ENCODE peak calls at places on chromosomes 12 and 14, in ten cellular contexts. One of them, this sample, is unnamed.

GRCh38 chr14:103393687-103394626 is 8.7 kb downstream of the MARK3 start:
- DNase-seq in bronchial epithelial cell: no peak
- DNase-seq in adrenal gland: peak; percentile 52
- DNase-seq in tibial artery: no peak
- DNase-seq in heart left ventricle: no peak
- DNase-seq in uterus: no peak
- DNase-seq in fibroblast of mammary gland: peak; percentile 65
- DNase-seq in suprapubic skin: no peak
- DNase-seq in HepG2: no peak
- DNase-seq in A549: peak; percentile 41
- DNase-seq in this sample: peak; percentile 41

GRCh38 chr12:69569236-69569635 is 16.0 kb upstream of the CCT2 start:
- DNase-seq in heart left ventricle: no peak
- DNase-seq in HepG2: no peak
- DNase-seq in bronchial epithelial cell: peak; percentile 84
- DNase-seq in adrenal gland: no peak
- DNase-seq in A549: no peak
- DNase-seq in uterus: no peak
- DNase-seq in fibroblast of mammary gland: peak; percentile 77
- DNase-seq in tibial artery: no peak
- DNase-seq in suprapubic skin: no peak
- DNase-seq in this sample: peak; percentile 86

GRCh38 chr14:22291406-22291805 is 297.6 kb downstream of the DAD1 start:
- DNase-seq in bronchial epithelial cell: peak; percentile 77
- DNase-seq in HepG2: no peak
- DNase-seq in adrenal gland: no peak
- DNase-seq in heart left ventricle: no peak
- DNase-seq in A549: no peak
- DNase-seq in suprapubic skin: no peak
- DNase-seq in fibroblast of mammary gland: peak; percentile 42
- DNase-seq in tibial artery: no peak
- DNase-seq in uterus: no peak
- DNase-seq in this sample: peak; percentile 70

GRCh38 chr14:22648506-22648905 is 4.4 kb upstream of the OR6J1 start:
- DNase-seq in tibial artery: no peak
- DNase-seq in A549: no peak
- DNase-seq in heart left ventricle: no peak
- DNase-seq in adrenal gland: no peak
- DNase-seq in bronchial epithelial cell: peak; percentile 22
- DNase-seq in fibroblast of mammary gland: peak; percentile 73
- DNase-seq in HepG2: no peak
- DNase-seq in uterus: no peak
- DNase-seq in suprapubic skin: no peak
- DNase-seq in this sample: peak; percentile 53

GRCh38 chr12:20798561-20798960 is 11.9 kb upstream of the SLCO1B3 start:
- DNase-seq in tibial artery: no peak
- DNase-seq in HepG2: peak; percentile 46
- DNase-seq in heart left ventricle: no peak
- DNase-seq in uterus: no peak
- DNase-seq in suprapubic skin: no peak
- DNase-seq in A549: no peak
- DNase-seq in adrenal gland: no peak
- DNase-seq in bronchial epithelial cell: peak; percentile 17
- DNase-seq in fibroblast of mammary gland: peak; percentile 12
- DNase-seq in this sample: peak; percentile 17

GRCh38 chr12:69672195-69672594 is 26.9 kb downstream of the BEST3 start:
- DNase-seq in fibroblast of mammary gland: no peak
- DNase-seq in tibial artery: no peak
- DNase-seq in HepG2: no peak
- DNase-seq in uterus: no peak
- DNase-seq in bronchial epithelial cell: no peak
- DNase-seq in heart left ventricle: no peak
- DNase-seq in adrenal gland: no peak
- DNase-seq in A549: no peak
- DNase-seq in suprapubic skin: no peak
- DNase-seq in this sample: no peak

GRCh38 chr12:100381379-100381778 is 24.5 kb downstream of the SLC17A8 start:
- DNase-seq in bronchial epithelial cell: no peak
- DNase-seq in fibroblast of mammary gland: no peak
- DNase-seq in suprapubic skin: no peak
- DNase-seq in A549: no peak
- DNase-seq in adrenal gland: no peak
- DNase-seq in uterus: no peak
- DNase-seq in tibial artery: no peak
- DNase-seq in HepG2: no peak
- DNase-seq in heart left ventricle: no peak
- DNase-seq in this sample: no peak

GRCh38 chr12:53427905-53428594 is 4.4 kb downstream of the AMHR2 start:
- DNase-seq in uterus: no peak
- DNase-seq in A549: peak; percentile 89
- DNase-seq in bronchial epithelial cell: peak; percentile 100
- DNase-seq in suprapubic skin: no peak
- DNase-seq in adrenal gland: peak; percentile 83
- DNase-seq in tibial artery: no peak
- DNase-seq in fibroblast of mammary gland: peak; percentile 98
- DNase-seq in HepG2: no peak
- DNase-seq in heart left ventricle: no peak
- DNase-seq in this sample: peak; percentile 99

DNA sequence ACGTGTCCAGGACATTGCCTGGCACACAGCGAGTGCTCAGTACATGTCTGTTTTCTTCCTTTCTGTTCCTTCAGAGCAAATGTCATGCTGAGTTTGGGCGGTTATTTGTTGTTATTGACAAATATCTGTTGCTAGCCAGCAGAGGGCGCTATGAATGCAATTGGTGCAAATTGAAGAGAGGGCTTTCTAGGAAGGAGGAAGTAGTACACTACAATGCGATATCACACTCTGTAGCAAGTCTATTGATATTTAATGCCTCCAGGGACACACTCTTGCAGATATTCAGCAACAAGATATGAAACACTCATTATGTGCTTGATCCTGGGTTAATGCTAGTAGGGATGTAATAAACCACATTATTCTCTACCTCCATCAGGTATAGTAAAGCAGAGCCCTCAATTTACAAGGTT is 267.3 kb upstream of the SRRM4 start:
- DNase-seq in A549: peak; percentile 13
- DNase-seq in bronchial epithelial cell: peak; percentile 2
- DNase-seq in adrenal gland: no peak
- DNase-seq in suprapubic skin: no peak
- DNase-seq in HepG2: peak; percentile 53
- DNase-seq in fibroblast of mammary gland: no peak
- DNase-seq in heart left ventricle: no peak
- DNase-seq in tibial artery: no peak
- DNase-seq in uterus: no peak
- DNase-seq in this sample: no peak
- TF ChIP-seq CTCF in A549: peak; percentile 33
- TF ChIP-seq CTCF in bronchial epithelial cell: peak; percentile 9
- TF ChIP-seq CTCF in adrenal gland: peak; percentile 29
- TF ChIP-seq CTCF in suprapubic skin: no peak
- TF ChIP-seq CTCF in HepG2: peak; percentile 79
- TF ChIP-seq CTCF in fibroblast of mammary gland: peak; percentile 13
- TF ChIP-seq CTCF in heart left ventricle: peak; percentile 33
- TF ChIP-seq CTCF in tibial artery: no peak
- TF ChIP-seq CTCF in uterus: no peak
- TF ChIP-seq CTCF in this sample: peak; percentile 14

GRCh38 chr12:126210026-126210425 is 1144.8 kb downstream of the AACS start:
- DNase-seq in uterus: no peak
- DNase-seq in A549: no peak
- DNase-seq in HepG2: no peak
- DNase-seq in heart left ventricle: no peak
- DNase-seq in tibial artery: no peak
- DNase-seq in fibroblast of mammary gland: no peak
- DNase-seq in adrenal gland: no peak
- DNase-seq in bronchial epithelial cell: no peak
- DNase-seq in suprapubic skin: no peak
- DNase-seq in this sample: no peak
- H3K4me3 ChIP-seq in uterus: no peak overlapping the region
- H3K4me3 ChIP-seq in A549: no peak overlapping the region
- H3K4me3 ChIP-seq in HepG2: no peak overlapping the region
- H3K4me3 ChIP-seq in heart left ventricle: no peak overlapping the region
- H3K4me3 ChIP-seq in tibial artery: no peak overlapping the region
- H3K4me3 ChIP-seq in fibroblast of mammary gland: no peak overlapping the region
- H3K4me3 ChIP-seq in adrenal gland: no peak overlapping the region
- H3K4me3 ChIP-seq in bronchial epithelial cell: no peak overlapping the region
- H3K4me3 ChIP-seq in suprapubic skin: no peak overlapping the region
- H3K4me3 ChIP-seq in this sample: no peak overlapping the region

DNA sequence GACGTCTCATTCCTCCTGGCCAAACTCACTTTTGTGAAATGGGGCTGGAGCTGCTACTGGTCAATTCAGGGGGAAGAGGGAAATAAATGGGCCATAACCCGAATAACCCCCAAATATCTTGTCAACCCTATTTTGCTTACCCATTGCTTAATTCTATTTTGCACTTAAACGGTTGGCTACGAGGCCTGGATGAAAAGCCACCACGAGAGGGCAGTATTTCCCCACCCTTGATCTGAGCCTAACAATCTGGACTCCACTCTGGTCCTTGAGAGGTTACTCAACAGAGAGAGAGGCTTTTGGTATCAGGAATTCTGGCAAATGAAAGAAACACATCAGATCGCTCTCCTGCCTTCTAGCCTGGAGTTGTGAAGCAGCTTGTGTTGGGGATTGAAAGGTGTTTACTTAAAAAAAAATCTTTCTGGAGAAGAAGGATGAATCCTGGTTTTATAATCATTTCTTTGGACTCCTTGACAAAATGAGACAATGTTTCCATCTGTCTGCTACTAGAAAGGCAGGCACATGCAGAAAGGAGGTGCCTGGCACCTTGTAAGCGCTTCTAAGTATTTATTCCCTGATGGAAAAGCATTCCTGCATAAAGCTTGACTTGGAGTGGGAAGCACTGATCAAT is 22.4 kb upstream of the FBXO21 start:
- DNase-seq in bronchial epithelial cell: peak; percentile 61
- DNase-seq in A549: peak; percentile 87
- DNase-seq in fibroblast of mammary gland: peak; percentile 77
- DNase-seq in tibial artery: peak; percentile 78
- DNase-seq in HepG2: peak; percentile 46
- DNase-seq in heart left ventricle: peak; percentile 47
- DNase-seq in suprapubic skin: peak; percentile 85
- DNase-seq in adrenal gland: peak; percentile 75
- DNase-seq in uterus: peak; percentile 70
- DNase-seq in this sample: peak; percentile 76
- TF ChIP-seq CTCF in bronchial epithelial cell: peak; percentile 83
- TF ChIP-seq CTCF in A549: peak; percentile 96
- TF ChIP-seq CTCF in fibroblast of mammary gland: peak; percentile 95
- TF ChIP-seq CTCF in tibial artery: peak; percentile 84
- TF ChIP-seq CTCF in HepG2: peak; percentile 88
- TF ChIP-seq CTCF in heart left ventricle: peak; percentile 83
- TF ChIP-seq CTCF in suprapubic skin: peak; percentile 83
- TF ChIP-seq CTCF in adrenal gland: peak; percentile 85
- TF ChIP-seq CTCF in uterus: peak; percentile 84
- TF ChIP-seq CTCF in this sample: peak; percentile 95

GRCh38 chr14:104868811-104869572 is 3.9 kb downstream of the CEP170B start:
- DNase-seq in uterus: no peak
- DNase-seq in HepG2: no peak
- DNase-seq in tibial artery: no peak
- DNase-seq in A549: no peak
- DNase-seq in bronchial epithelial cell: no peak
- DNase-seq in suprapubic skin: no peak
- DNase-seq in adrenal gland: no peak
- DNase-seq in heart left ventricle: no peak
- DNase-seq in fibroblast of mammary gland: no peak
- DNase-seq in this sample: no peak

GRCh38 chr14:104868060-104868740 is 3.1 kb downstream of the CEP170B start:
- DNase-seq in adrenal gland: no peak
- DNase-seq in bronchial epithelial cell: no peak
- DNase-seq in fibroblast of mammary gland: no peak
- DNase-seq in A549: no peak
- DNase-seq in HepG2: no peak
- DNase-seq in suprapubic skin: no peak
- DNase-seq in tibial artery: no peak
- DNase-seq in uterus: peak; percentile 13
- DNase-seq in heart left ventricle: no peak
- DNase-seq in this sample: no peak

GRCh38 chr14:104866451-104867370 is 1.6 kb downstream of the CEP170B start:
- DNase-seq in A549: no peak
- DNase-seq in suprapubic skin: no peak
- DNase-seq in uterus: no peak
- DNase-seq in HepG2: no peak
- DNase-seq in fibroblast of mammary gland: no peak
- DNase-seq in heart left ventricle: no peak
- DNase-seq in bronchial epithelial cell: no peak
- DNase-seq in tibial artery: no peak
- DNase-seq in adrenal gland: no peak
- DNase-seq in this sample: no peak

GRCh38 chr14:104865631-104866441 is 768 bp downstream of the CEP170B start:
- DNase-seq in suprapubic skin: no peak
- DNase-seq in uterus: peak; percentile 73
- DNase-seq in tibial artery: peak; percentile 89
- DNase-seq in heart left ventricle: peak; percentile 70
- DNase-seq in A549: peak; percentile 41
- DNase-seq in adrenal gland: peak; percentile 65
- DNase-seq in HepG2: no peak
- DNase-seq in bronchial epithelial cell: peak; percentile 64
- DNase-seq in fibroblast of mammary gland: peak; percentile 70
- DNase-seq in this sample: peak; percentile 91

DNA sequence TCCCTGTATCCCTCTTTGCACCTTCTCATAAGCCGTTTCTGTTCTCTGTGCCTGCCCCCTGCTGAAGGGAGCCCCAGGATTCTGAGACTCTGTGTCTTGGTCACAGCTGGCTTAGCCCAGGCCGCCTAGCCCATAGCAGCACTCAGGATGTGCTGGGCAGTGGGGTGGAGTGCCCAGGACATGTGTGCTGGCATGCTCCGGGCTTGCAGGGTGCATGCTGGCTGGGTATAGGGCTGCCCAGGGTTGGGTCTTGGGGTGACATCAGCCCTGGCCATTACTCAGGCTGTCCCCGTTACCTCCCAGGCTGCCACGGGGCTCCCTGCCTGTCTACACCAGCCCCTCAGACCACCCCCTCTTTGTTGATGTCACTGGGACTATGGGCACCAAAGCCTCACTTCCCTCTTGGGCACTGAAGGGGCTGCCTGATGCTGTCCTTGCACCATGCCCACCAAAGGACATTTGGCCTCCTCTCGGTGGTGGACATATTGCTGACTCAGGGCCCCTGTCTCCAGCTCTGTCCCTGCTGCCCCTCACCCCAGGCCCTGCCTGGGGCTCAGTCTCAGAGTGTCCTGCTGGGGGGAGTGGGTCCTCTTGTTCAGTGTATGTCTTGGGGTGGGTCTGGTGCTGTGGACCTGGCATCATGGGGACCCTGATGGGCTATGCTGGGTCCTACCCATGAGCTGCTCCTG is 2.4 kb downstream of the CEP170B start:
- DNase-seq in HepG2: no peak
- DNase-seq in fibroblast of mammary gland: no peak
- DNase-seq in tibial artery: no peak
- DNase-seq in uterus: no peak
- DNase-seq in bronchial epithelial cell: no peak
- DNase-seq in A549: no peak
- DNase-seq in suprapubic skin: no peak
- DNase-seq in adrenal gland: no peak
- DNase-seq in heart left ventricle: no peak
- DNase-seq in this sample: no peak
- H3K4me3 ChIP-seq in HepG2: no peak overlapping the region
- H3K4me3 ChIP-seq in fibroblast of mammary gland: no peak overlapping the region
- H3K4me3 ChIP-seq in tibial artery: no peak overlapping the region
- H3K4me3 ChIP-seq in uterus: no peak overlapping the region
- H3K4me3 ChIP-seq in bronchial epithelial cell: no peak overlapping the region
- H3K4me3 ChIP-seq in A549: no peak overlapping the region
- H3K4me3 ChIP-seq in suprapubic skin: no peak overlapping the region
- H3K4me3 ChIP-seq in adrenal gland: no peak overlapping the region
- H3K4me3 ChIP-seq in heart left ventricle: no peak overlapping the region
- H3K4me3 ChIP-seq in this sample: no peak overlapping the region

GRCh38 chr12:116708826-116709756 is 28.8 kb downstream of the SPRING1 start:
- DNase-seq in adrenal gland: peak; percentile 63
- DNase-seq in tibial artery: peak; percentile 74
- DNase-seq in uterus: peak; percentile 41
- DNase-seq in suprapubic skin: peak; percentile 79
- DNase-seq in HepG2: peak; percentile 25
- DNase-seq in fibroblast of mammary gland: peak; percentile 56
- DNase-seq in bronchial epithelial cell: peak; percentile 29
- DNase-seq in A549: peak; percentile 65
- DNase-seq in heart left ventricle: no peak
- DNase-seq in this sample: peak; percentile 54
- TF ChIP-seq CTCF in adrenal gland: peak; percentile 59
- TF ChIP-seq CTCF in tibial artery: peak; percentile 70
- TF ChIP-seq CTCF in uterus: peak; percentile 29
- TF ChIP-seq CTCF in suprapubic skin: peak; percentile 57
- TF ChIP-seq CTCF in HepG2: peak; percentile 72
- TF ChIP-seq CTCF in fibroblast of mammary gland: peak; percentile 43
- TF ChIP-seq CTCF in bronchial epithelial cell: peak; percentile 77
- TF ChIP-seq CTCF in A549: peak; percentile 82
- TF ChIP-seq CTCF in heart left ventricle: peak; percentile 51
- TF ChIP-seq CTCF in this sample: peak; percentile 77

This sample was measured in epithelial cell of esophagus.